ENCODE peak calls at places on chromosome 14, in seven cellular contexts. Q is foreskin keratinocyte, T is pancreas, N is cardiac muscle cell, H is endodermal cell, G is breast epithelium, C is stomach. S is an unnamed sample.

GRCh38 chr14:95496690-95497241 is 19.7 kb downstream of the SYNE3 start:
- DNase-seq in Q (no peak), T (no peak), N (peak; percentile 72), H (no peak), G (no peak), C (no peak), S (no peak)

GRCh38 chr14:94458558-94459200 is 6.1 kb upstream of the SERPINA11 start:
- DNase-seq in Q (no peak), T (no peak), N (peak; percentile 70), H (peak; percentile 14), G (no peak), C (no peak), S (peak; percentile 30)

GRCh38 chr14:87161502-87161901 is 831.5 kb downstream of the GALC start:
- DNase-seq in Q (no peak), T (peak; percentile 56), N (no peak), H (peak; percentile 53), G (no peak), C (no peak), S (no peak)

GRCh38 chr14:72075649-72076334 is 143.6 kb downstream of the RGS6 start:
- DNase-seq in Q (no peak), T (no peak), N (no peak), H (peak; percentile 54), G (no peak), C (no peak), S (no peak)

GRCh38 chr14:19918553-19919264 is 1.7 kb upstream of the OR4K5 start:
- DNase-seq in Q (no peak), T (no peak), N (no peak), H (no peak), G (no peak), C (no peak), S (no peak)

GRCh38 chr14:58808828-58809227 is 171.1 kb downstream of the DACT1 start:
- DNase-seq in Q (no peak), T (no peak), N (peak; percentile 47), H (no peak), G (no peak), C (peak; percentile 38), S (no peak)

GRCh38 chr14:64244279-64244678 is 49.9 kb downstream of the ESR2 start:
- DNase-seq in Q (no peak), T (no peak), N (peak; percentile 57), H (no peak), G (no peak), C (peak; percentile 59), S (no peak)

GRCh38 chr14:69527635-69528034 is 43.1 kb downstream of the PLEKHD1 start:
- DNase-seq in Q (no peak), T (no peak), N (no peak), H (no peak), G (no peak), C (no peak), S (no peak)

GRCh38 chr14:66746316-66747006 is 238.5 kb downstream of the GPHN start:
- DNase-seq in Q (peak; percentile 42), T (no peak), N (peak; percentile 75), H (no peak), G (no peak), C (no peak), S (no peak)

GRCh38 chr14:99035712-99036593 is 236.0 kb downstream of the BCL11B start:
- DNase-seq in Q (peak; percentile 89), T (no peak), N (peak; percentile 95), H (peak; percentile 92), G (peak; percentile 70), C (peak; percentile 42), S (peak; percentile 92)

GRCh38 chr14:102826161-102826560 is 48.9 kb downstream of the TRAF3 start:
- DNase-seq in Q (no peak), T (no peak), N (no peak), H (no peak), G (no peak), C (no peak), S (no peak)

GRCh38 chr14:51806026-51806590 is 54.3 kb upstream of the GNG2 start:
- DNase-seq in Q (no peak), T (no peak), N (no peak), H (no peak), G (no peak), C (no peak), S (no peak)

GRCh38 chr14:24176599-24176998 is 4.7 kb downstream of the REC8 start:
- DNase-seq in Q (no peak), T (no peak), N (no peak), H (no peak), G (no peak), C (no peak), S (no peak)

GRCh38 chr14:38316922-38317321 is 61.0 kb upstream of the CLEC14A start:
- DNase-seq in Q (no peak), T (no peak), N (no peak), H (no peak), G (no peak), C (no peak), S (no peak)

GRCh38 chr14:59133202-59133601 is 55.3 kb upstream of the DAAM1 start:
- DNase-seq in Q (no peak), T (no peak), N (peak; percentile 29), H (no peak), G (no peak), C (no peak), S (no peak)

GRCh38 chr14:90295870-90296516 is 35.7 kb downstream of the NRDE2 start:
- DNase-seq in Q (no peak), T (no peak), N (peak; percentile 56), H (no peak), G (no peak), C (no peak), S (no peak)

GRCh38 chr14:49487238-49487637 is 98.9 kb downstream of the RPS29 start:
- DNase-seq in Q (no peak), T (no peak), N (no peak), H (no peak), G (no peak), C (no peak), S (no peak)

GRCh38 chr14:61471297-61471980 is 150.1 kb downstream of the PRKCH start:
- DNase-seq in Q (no peak), T (no peak), N (peak; percentile 53), H (no peak), G (no peak), C (no peak), S (no peak)

GRCh38 chr14:61470954-61471279 is 149.5 kb downstream of the PRKCH start:
- DNase-seq in Q (no peak), T (no peak), N (no peak), H (no peak), G (no peak), C (no peak), S (no peak)

GRCh38 chr14:61472025-61472672 is 150.8 kb downstream of the PRKCH start:
- DNase-seq in Q (peak; percentile 94), T (no peak), N (peak; percentile 98), H (peak; percentile 14), G (no peak), C (no peak), S (no peak)

GRCh38 chr14:61469771-61470170 is 148.4 kb downstream of the PRKCH start:
- DNase-seq in Q (no peak), T (no peak), N (no peak), H (no peak), G (no peak), C (no peak), S (no peak)

GRCh38 chr14:61470261-61470953 is 149.0 kb downstream of the PRKCH start:
- DNase-seq in Q (peak; percentile 87), T (no peak), N (peak; percentile 100), H (peak; percentile 60), G (no peak), C (no peak), S (no peak)
- TF ChIP-seq CTCF in Q (peak; percentile 70), T (no peak), N (peak; percentile 49), H (peak; percentile 42), G (no peak), C (no peak), S (peak; percentile 48)

GRCh38 chr14:22478247-22478646 is 110.8 kb downstream of the DAD1 start:
- DNase-seq in Q (no peak), T (no peak), N (no peak), H (no peak), G (no peak), C (no peak), S (no peak)
- H3K4me1 ChIP-seq in Q (no peaks in the 10 kb centered on the region), T (no peaks in the 10 kb centered on the region), N (peaks cover 8% of the 10 kb centered on the region), H (peaks cover 32% of the 10 kb centered on the region), G (no peaks in the 10 kb centered on the region), C (peaks cover 7% of the 10 kb centered on the region), S (peaks cover 80% of the 10 kb centered on the region)

GRCh38 chr14:29236401-29236800 is 469.8 kb downstream of the FOXG1 start:
- DNase-seq in Q (no peak), T (no peak), N (no peak), H (no peak), G (no peak), C (no peak), S (no peak)

GRCh38 chr14:29233188-29233587 is 466.6 kb downstream of the FOXG1 start:
- DNase-seq in Q (no peak), T (no peak), N (no peak), H (no peak), G (no peak), C (no peak), S (no peak)

GRCh38 chr14:29240046-29240445 is 473.5 kb downstream of the FOXG1 start:
- DNase-seq in Q (peak; percentile 60), T (no peak), N (peak; percentile 78), H (no peak), G (no peak), C (no peak), S (no peak)

GRCh38 chr14:29235991-29236390 is 469.4 kb downstream of the FOXG1 start:
- DNase-seq in Q (no peak), T (no peak), N (peak; percentile 15), H (no peak), G (no peak), C (no peak), S (no peak)

DNA sequence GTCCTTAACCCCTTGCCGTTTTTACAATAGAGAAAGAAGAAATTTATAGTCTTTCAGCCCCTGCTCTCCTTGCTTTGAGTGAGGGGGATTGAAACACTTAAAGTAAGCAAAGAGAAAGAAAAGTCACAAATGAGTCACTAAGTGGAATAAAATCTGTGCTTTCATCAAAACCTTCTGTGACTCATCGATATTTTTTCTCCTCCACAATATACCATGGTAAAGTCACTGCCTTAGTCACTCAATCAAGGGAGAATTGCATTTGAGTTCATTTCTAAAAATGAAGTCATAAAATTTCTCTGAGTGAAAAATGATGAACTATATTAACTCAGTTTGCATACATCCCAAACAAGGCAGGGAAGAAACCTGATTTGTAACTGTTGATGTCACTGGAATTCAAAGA is 470.3 kb downstream of the FOXG1 start:
- DNase-seq in Q (peak; percentile 77), T (no peak), N (peak; percentile 54), H (no peak), G (no peak), C (no peak), S (no peak)
- H3K27ac ChIP-seq in Q (peak overlapping the region; percentile 48), T (no peak overlapping the region), N (no peak overlapping the region), H (no peak overlapping the region), G (no peak overlapping the region), C (no peak overlapping the region), S (no peak overlapping the region)

DNA sequence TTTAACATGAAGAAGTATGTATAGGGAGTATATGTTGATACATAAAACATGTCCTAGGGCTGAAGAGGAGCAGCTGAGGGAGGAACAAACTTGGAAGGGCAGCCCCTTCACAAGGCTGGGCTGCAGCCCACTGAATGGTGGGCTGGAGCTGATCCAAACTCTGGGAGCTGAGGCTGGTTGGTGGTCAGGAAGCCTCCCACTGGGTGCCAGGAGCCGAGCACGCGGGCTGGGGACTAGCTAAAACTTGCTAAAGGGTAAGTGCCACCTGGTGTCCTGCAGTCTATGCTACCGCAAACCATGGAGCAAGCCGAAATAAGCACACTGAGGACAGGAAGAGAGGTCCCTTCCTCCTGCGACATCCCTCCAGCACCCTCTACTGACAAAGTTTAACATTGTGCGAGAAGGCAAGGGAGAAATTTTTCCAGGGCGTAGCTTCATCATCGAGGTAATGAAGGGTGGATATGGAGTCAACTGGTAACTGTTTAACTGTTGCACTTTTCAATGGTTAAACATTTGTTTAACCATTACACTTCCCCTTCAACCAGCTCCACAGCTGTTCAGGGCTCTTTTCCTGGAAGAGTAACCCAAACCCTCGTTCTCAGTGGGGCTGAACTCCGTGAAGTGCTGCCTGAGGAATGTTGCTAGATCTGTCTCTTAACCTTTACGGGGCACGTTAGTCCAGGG is 42.2 kb downstream of the EGLN3 start:
- DNase-seq in Q (no peak), T (no peak), N (no peak), H (no peak), G (no peak), C (no peak), S (no peak)
- TF ChIP-seq CTCF in Q (peak; percentile 36), T (no peak), N (no peak), H (peak; percentile 52), G (no peak), C (no peak), S (no peak)

S was measured in right atrium auricular region.